ENCODE peak calls at places on chromosome 5, in six cellular contexts. R, C, S, Z, J and H are unnamed samples.

GRCh38 chr5:80711216-80711615 is 56.4 kb upstream of the DHFR start:
- DNase-seq in S (no peak), C (no peak), J (no peak), Z (no peak), R (no peak), H (no peak)

GRCh38 chr5:33877483-33877882 is 14.3 kb downstream of the ADAMTS12 start:
- DNase-seq in Z (no peak), R (no peak), S (no peak), C (no peak), J (no peak), H (no peak)

GRCh38 chr5:54135042-54135441 is 175.3 kb downstream of the ARL15 start:
- DNase-seq in Z (no peak), C (no peak), J (no peak), S (no peak), R (no peak), H (no peak)

GRCh38 chr5:112227911-112228631 is 191.0 kb downstream of the EPB41L4A start:
- DNase-seq in R (no peak), C (no peak), Z (peak; percentile 1), S (no peak), J (no peak), H (no peak)

GRCh38 chr5:143662020-143662419 is 149.9 kb upstream of the HMHB1 start:
- DNase-seq in Z (no peak), J (no peak), R (no peak), S (no peak), C (no peak), H (no peak)

GRCh38 chr5:52922384-52922783 is 66.8 kb upstream of the ITGA2 start:
- DNase-seq in Z (peak; percentile 45), S (peak; percentile 83), J (no peak), C (no peak), R (peak; percentile 68), H (peak; percentile 57)

GRCh38 chr5:162886717-162887116 is 550.7 kb upstream of the CCNG1 start:
- DNase-seq in Z (no peak), J (no peak), C (no peak), S (no peak), R (no peak), H (no peak)

GRCh38 chr5:169222934-169223594 is 77.9 kb downstream of the SLIT3 start:
- DNase-seq in C (no peak), R (no peak), J (no peak), S (no peak), Z (no peak), H (no peak)

GRCh38 chr5:10354048-10354872 is 765 bp downstream of the MARCHF6 start:
- DNase-seq in S (peak; percentile 74), Z (peak; percentile 53), J (peak; percentile 89), R (no peak), C (no peak), H (peak; percentile 74)

GRCh38 chr5:440413-441180 is 2.4 kb upstream of the EXOC3 start:
- DNase-seq in R (no peak), C (no peak), J (no peak), Z (no peak), S (no peak), H (no peak)

GRCh38 chr5:74538206-74538661 is 102.3 kb downstream of the ENC1 start:
- DNase-seq in S (peak; percentile 67), C (no peak), J (no peak), Z (peak; percentile 89), R (no peak), H (peak; percentile 55)

GRCh38 chr5:82586597-82586996 is 308.4 kb upstream of the RPS23 start:
- DNase-seq in R (no peak), C (no peak), S (no peak), Z (no peak), J (no peak), H (peak; percentile 17)

GRCh38 chr5:96517294-96517693 is 84.2 kb upstream of the PCSK1 start:
- DNase-seq in C (no peak), R (no peak), S (peak; percentile 44), J (no peak), Z (no peak), H (no peak)

GRCh38 chr5:72353046-72353445 is 32.9 kb downstream of the PTCD2 start:
- DNase-seq in S (no peak), C (no peak), J (no peak), Z (no peak), R (no peak), H (no peak)

GRCh38 chr5:76641514-76642120 is 18.4 kb upstream of the F2RL2 start:
- DNase-seq in S (peak; percentile 85), J (peak; percentile 81), C (peak; percentile 76), R (peak; percentile 71), Z (peak; percentile 60), H (peak; percentile 77)

GRCh38 chr5:96337048-96337781 is 95.8 kb downstream of the PCSK1 start:
- DNase-seq in S (no peak), R (no peak), C (no peak), J (no peak), Z (no peak), H (no peak)

GRCh38 chr5:69531010-69531785 is 28.8 kb upstream of the GTF2H2C start:
- DNase-seq in R (no peak), S (no peak), Z (no peak), C (no peak), J (no peak), H (no peak)

GRCh38 chr5:176629853-176630680 is at the start of the genes EIF4E1B and SNCB:
- DNase-seq in C (peak; percentile 84), Z (no peak), R (no peak), S (peak; percentile 49), J (peak; percentile 72), H (peak; percentile 72)

GRCh38 chr5:154857091-154857533 is 1.3 kb upstream of the CNOT8 start:
- DNase-seq in C (no peak), Z (no peak), S (no peak), R (no peak), J (peak; percentile 73), H (no peak)

GRCh38 chr5:141001854-141002666 is 35.8 kb downstream of the PCDHAC2 start:
- DNase-seq in Z (no peak), C (peak; percentile 88), J (no peak), S (peak; percentile 12), R (peak; percentile 31), H (peak; percentile 76)

GRCh38 chr5:15009420-15009819 is 137.8 kb upstream of the ANKH start:
- DNase-seq in Z (peak; percentile 96), C (no peak), S (peak; percentile 96), R (peak; percentile 51), J (peak; percentile 54), H (peak; percentile 81)

GRCh38 chr5:91137647-91138046 is 245.5 kb downstream of the ARRDC3 start:
- DNase-seq in J (no peak), S (no peak), R (no peak), C (no peak), Z (no peak), H (no peak)

DNA sequence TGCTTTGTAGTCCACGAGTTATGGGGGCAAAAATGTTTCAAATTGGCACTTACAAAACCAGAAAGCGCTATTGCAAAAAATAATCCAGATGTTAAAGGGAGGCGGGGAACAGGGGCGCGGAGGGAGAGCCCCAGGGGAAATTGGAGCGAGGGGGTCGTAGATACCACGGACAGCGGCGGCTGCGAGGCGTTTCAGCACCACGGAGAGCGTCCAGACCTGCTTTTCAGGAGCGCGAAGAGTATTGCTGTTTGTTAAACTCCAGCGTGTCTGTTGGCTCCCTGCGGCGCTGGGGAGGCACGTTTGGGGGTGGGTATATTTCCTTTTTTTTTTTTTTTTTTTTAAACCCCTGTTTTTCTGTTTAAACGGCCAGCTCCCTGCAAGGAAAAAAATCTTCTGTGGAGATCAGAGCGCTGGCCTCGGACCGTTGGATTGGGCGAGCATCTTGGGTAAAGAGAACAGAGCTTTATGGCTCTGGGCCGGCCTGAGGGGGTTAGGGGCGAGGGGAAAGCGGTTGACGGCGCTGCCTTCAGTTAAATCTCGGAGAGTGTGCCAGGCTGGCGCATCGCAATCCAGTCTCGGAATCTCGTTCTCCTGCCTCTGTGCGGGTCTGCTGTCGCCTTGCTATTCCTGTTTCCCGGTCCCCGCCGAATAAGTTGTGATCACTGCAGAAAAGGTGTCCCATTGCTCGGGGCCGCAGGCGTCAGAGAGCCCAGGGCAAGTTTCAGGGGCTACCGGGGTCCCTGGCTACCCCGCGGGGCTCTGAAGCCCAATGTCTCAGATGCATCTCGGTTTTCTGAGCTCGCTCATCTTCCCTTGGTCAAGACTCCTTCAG is at the start of gene GLRA1:
- DNase-seq in J (peak; percentile 66), C (peak; percentile 92), Z (peak; percentile 24), S (peak; percentile 28), R (no peak), H (peak; percentile 83)
- TF ChIP-seq EZH2 in J (no peak), C (no peak), Z (no peak), S (no peak), R (no peak), H (no peak)

GRCh38 chr5:65765582-65765981 is 43.6 kb downstream of the NLN start:
- DNase-seq in S (no peak), C (no peak), J (no peak), R (no peak), Z (no peak), H (no peak)

GRCh38 chr5:65758546-65759144 is 36.6 kb downstream of the NLN start:
- DNase-seq in S (no peak), C (no peak), Z (no peak), J (no peak), R (no peak), H (no peak)

GRCh38 chr5:65762234-65762633 is 40.2 kb downstream of the NLN start:
- DNase-seq in C (no peak), S (no peak), Z (no peak), J (no peak), R (no peak), H (no peak)

GRCh38 chr5:65766159-65766558 is 44.2 kb downstream of the NLN start:
- DNase-seq in J (no peak), C (no peak), R (no peak), S (no peak), Z (no peak), H (no peak)

GRCh38 chr5:65760504-65761275 is 38.7 kb downstream of the NLN start:
- DNase-seq in C (no peak), S (peak; percentile 86), J (no peak), Z (no peak), R (no peak), H (peak; percentile 29)
- TF ChIP-seq CTCF in C (no peak), S (peak; percentile 47), J (peak; percentile 2), Z (no peak), R (no peak), H (peak; percentile 27)

DNA sequence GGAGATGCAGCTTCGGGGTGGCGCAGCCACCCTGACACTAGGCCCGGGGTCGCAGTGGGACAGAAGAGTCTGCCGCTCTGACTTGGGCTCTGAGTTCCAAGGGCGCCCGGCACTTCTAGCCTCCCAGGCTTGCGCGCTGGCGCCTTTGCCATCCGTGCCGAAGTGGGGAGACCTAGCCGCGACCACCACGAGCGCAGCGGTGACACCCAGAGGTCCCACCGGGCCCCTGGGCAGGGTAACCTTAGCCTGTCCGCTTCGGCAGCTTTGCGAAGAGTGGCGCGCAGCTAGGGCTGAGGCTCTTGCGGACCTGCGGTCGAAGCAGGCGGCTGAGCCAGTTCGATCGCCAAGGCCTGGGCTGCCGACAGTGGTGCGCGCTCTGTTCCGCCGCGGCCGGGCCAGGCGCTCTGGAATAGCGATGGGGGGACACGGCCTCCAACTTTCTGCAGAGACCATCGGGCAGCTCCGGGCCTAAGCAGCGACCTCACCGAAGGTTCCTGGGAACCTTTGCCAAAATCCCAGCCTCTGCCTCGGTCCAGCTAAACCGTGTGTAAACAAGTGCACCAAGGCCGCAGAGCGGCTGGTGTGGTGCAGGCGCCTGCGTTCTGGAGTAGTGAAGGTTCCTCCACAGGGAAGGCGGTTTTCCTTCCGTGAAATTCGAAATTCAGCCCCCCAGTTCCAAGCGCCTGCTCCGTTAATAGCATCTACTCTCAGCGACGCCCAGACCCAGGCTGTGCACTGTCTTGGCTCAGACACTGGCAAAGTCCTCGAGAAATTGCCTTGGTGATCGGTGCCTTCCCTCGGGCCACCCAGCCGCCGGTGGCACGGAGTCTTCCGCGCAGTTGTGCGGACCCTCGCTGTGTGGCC is 7.4 kb downstream of the TLX3 start:
- DNase-seq in C (peak; percentile 68), R (no peak), J (no peak), S (peak; percentile 23), Z (no peak), H (no peak)
- TF ChIP-seq EZH2 in C (peak; percentile 100), R (no peak), J (no peak), S (peak; percentile 96), Z (no peak), H (peak; percentile 99)

GRCh38 chr5:93582677-93583524 is at the start of gene NR2F1:
- DNase-seq in J (peak; percentile 79), Z (peak; percentile 99), S (peak; percentile 99), C (peak; percentile 61), R (peak; percentile 98), H (peak; percentile 67)
- TF ChIP-seq CTCF in J (no peak), Z (no peak), S (no peak), C (no peak), R (no peak), H (no peak)